ENCODE peak calls at places on chromosomes 5 and 9, in six cellular contexts. J is dorsolateral prefrontal cortex; U is HepG2; E is pancreas; R is activated CD8-positive, alpha-beta T cell treated with anti-CD3 and anti-CD28 coated beads for 36 hours; Q is HFF-Myc. I is an unnamed sample.

GRCh38 chr5:154355141-154355611 is 90.6 kb upstream of the SAP30L start:
- DNase-seq in J (no peak), U (peak), E (no peak), R (no peak), Q (no peak), I (no peak)

GRCh38 chr5:179749857-179750508 is 17.4 kb downstream of the MAML1 start:
- DNase-seq in J (no peak), U (no peak), E (no peak), R (no peak), Q (no peak), I (no peak)

GRCh38 chr5:136043551-136043950 is 14.8 kb downstream of the TGFBI start:
- DNase-seq in J (no peak), U (no peak), E (no peak), R (no peak), Q (no peak), I (no peak)

GRCh38 chr5:173291722-173292658 is 36.2 kb downstream of the STC2 start:
- DNase-seq in J (no peak), U (no peak), E (no peak), R (no peak), Q (no peak), I (peak)

GRCh38 chr9:112887377-112887776 is 3.3 kb downstream of the SLC46A2 start:
- DNase-seq in J (no peak), U (peak), E (no peak), R (peak), Q (no peak), I (no peak)

GRCh38 chr5:172757394-172758010 is 13.5 kb downstream of the DUSP1 start:
- DNase-seq in J (no peak), U (no peak), E (no peak), R (no peak), Q (no peak), I (no peak)

GRCh38 chr9:108196332-108196731 is 659.5 kb downstream of the ACTL7B start:
- DNase-seq in J (no peak), U (no peak), E (no peak), R (no peak), Q (no peak), I (no peak)

GRCh38 chr5:149017669-149018068 is 45.2 kb downstream of the SH3TC2 start:
- DNase-seq in J (no peak), U (no peak), E (no peak), R (no peak), Q (no peak), I (no peak)

GRCh38 chr9:17799383-17799782 is 220.5 kb downstream of the SH3GL2 start:
- DNase-seq in J (no peak), U (no peak), E (no peak), R (no peak), Q (no peak), I (no peak)

GRCh38 chr5:11482011-11482410 is 422.2 kb downstream of the CTNND2 start:
- DNase-seq in J (no peak), U (no peak), E (no peak), R (no peak), Q (no peak), I (no peak)
- TF ChIP-seq CTCF in J (no peak), U (no peak), E (no peak), R (no peak), Q (no peak), I (no peak)

GRCh38 chr9:97629136-97629535 is 4.0 kb downstream of the TSTD2 start:
- DNase-seq in J (no peak), U (no peak), E (no peak), R (no peak), Q (no peak), I (no peak)
- TF ChIP-seq CTCF in J (no peak), U (no peak), E (no peak), R (no peak), Q (no peak), I (no peak)

GRCh38 chr5:10289991-10290390 is 17.7 kb downstream of the CMBL start:
- DNase-seq in J (no peak), U (no peak), E (no peak), R (no peak), Q (no peak), I (no peak)

GRCh38 chr5:10288600-10289213 is 19.0 kb downstream of the CMBL start:
- DNase-seq in J (peak), U (no peak), E (peak), R (peak), Q (no peak), I (peak)

GRCh38 chr5:10286552-10287227 is 21.0 kb downstream of the CMBL start:
- DNase-seq in J (peak), U (no peak), E (no peak), R (no peak), Q (no peak), I (no peak)

GRCh38 chr5:10291736-10292135 is 16.0 kb downstream of the CMBL start:
- DNase-seq in J (no peak), U (no peak), E (no peak), R (no peak), Q (no peak), I (no peak)

GRCh38 chr5:10289353-10289752 is 18.3 kb downstream of the CMBL start:
- DNase-seq in J (no peak), U (no peak), E (peak), R (no peak), Q (no peak), I (no peak)
- TF ChIP-seq CTCF in J (no peak), U (no peak), E (no peak), R (no peak), Q (no peak), I (no peak)

DNA sequence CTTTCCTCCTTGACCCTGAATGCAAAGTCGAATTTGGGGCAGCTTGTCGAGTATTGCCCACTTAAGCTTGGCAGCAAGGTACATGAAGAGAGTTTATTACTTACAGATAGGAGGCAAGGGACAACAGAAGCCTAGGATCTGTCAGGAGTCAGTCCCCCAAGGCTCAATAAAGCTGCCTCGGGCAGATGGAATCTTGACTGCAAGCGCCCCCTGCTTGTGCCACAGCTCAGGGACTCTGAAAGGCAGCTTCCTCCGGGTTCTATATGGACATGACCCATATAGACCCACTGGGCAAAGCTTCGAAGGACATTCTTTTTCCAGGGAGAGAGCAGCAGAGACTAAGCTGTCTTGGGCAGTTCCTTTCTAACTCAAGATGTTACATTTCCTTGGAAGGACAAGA is 971.5 kb downstream of the EFNA5 start:
- DNase-seq in J (no peak), U (no peak), E (no peak), R (no peak), Q (no peak), I (no peak)
- TF ChIP-seq CTCF in J (no peak), U (no peak), E (no peak), R (no peak), Q (no peak), I (no peak)

GRCh38 chr9:131516274-131516565 is 13.5 kb downstream of the POMT1 start:
- DNase-seq in J (no peak), U (no peak), E (no peak), R (no peak), Q (no peak), I (no peak)

GRCh38 chr9:131516930-131517329 is 14.1 kb downstream of the UCK1 start:
- DNase-seq in J (no peak), U (no peak), E (no peak), R (no peak), Q (no peak), I (no peak)

GRCh38 chr9:131518553-131518952 is 12.5 kb downstream of the UCK1 start:
- DNase-seq in J (no peak), U (no peak), E (no peak), R (no peak), Q (no peak), I (no peak)

GRCh38 chr9:131520448-131520847 is 10.6 kb downstream of the UCK1 start:
- DNase-seq in J (no peak), U (no peak), E (no peak), R (no peak), Q (no peak), I (no peak)

GRCh38 chr9:131517761-131518190 is 13.3 kb downstream of the UCK1 start:
- DNase-seq in J (peak), U (no peak), E (no peak), R (no peak), Q (no peak), I (no peak)
- TF ChIP-seq CTCF in J (no peak), U (no peak), E (no peak), R (no peak), Q (no peak), I (no peak)

GRCh38 chr9:136118367-136119258 is at the start of gene TMEM250:
- DNase-seq in J (peak), U (peak), E (peak), R (peak), Q (peak), I (peak)
- TF ChIP-seq CTCF in J (peak), U (peak), E (no peak), R (peak), Q (no peak), I (peak)

DNA sequence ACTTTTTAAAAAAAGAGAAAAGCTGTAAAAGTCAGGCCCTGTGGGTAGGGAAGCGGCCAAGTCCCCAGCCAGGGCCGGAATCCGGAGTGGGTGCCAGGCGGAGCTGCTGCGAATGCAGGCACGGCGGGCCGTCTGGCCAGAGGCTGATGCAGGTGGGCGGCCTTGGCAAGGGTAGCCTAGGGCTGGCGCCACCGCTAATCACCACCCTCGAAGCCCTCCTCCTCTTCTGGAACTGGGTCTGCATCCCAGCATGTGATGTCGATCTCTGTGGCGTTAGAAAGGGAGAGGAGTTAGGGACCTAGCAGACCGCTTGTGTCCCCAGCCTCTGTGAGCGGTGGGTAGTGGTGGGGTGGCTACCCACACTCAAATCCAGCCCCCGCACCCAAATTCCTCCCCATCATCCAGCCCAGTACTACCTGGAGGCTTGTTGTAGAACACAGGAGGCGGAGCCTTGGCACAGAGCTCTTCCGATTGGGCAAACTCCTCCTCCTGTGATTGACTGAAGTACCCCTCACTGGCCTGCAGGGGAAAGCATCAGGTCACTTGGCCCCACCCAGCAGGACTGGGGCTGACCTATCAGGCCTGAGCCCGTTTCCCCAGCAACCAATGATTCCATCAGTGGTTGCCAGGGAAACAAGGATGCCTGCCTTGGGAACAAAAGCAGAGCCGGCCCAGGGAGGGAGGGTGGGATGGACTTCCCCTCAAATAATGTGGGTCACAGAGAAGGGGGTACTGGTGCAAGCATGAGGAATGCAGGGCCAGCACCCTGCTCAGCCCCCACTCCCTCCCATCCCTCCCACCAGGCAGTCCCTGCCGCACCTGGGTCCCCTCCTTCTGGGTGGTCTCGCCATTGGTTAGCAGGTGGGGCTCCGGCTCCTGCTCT is 10.9 kb downstream of the PRR7 start:
- DNase-seq in J (peak), U (peak), E (no peak), R (peak), Q (peak), I (peak)
- TF ChIP-seq CTCF in J (peak), U (peak), E (no peak), R (peak), Q (peak), I (peak)

I was measured in GM13976.